ENCODE peak calls at places on chromosomes 5 and 9, in eight cellular contexts. One of them, this sample, is unnamed.

GRCh38 chr5:78591227-78591626 is 57.3 kb downstream of the LHFPL2 start:
- DNase-seq in iPS-NIHi11: no peak
- DNase-seq in heart left ventricle: no peak
- DNase-seq in head of caudate nucleus: no peak
- DNase-seq in substantia nigra: no peak
- DNase-seq in Calu3: no peak
- DNase-seq in AG09319: peak; percentile 58
- DNase-seq in stimulated activated CD4-positive, alpha-beta T cell treated with anti-CD3 and anti-CD28 coated beads, Interleukin-1b, Interleukin-23, amount 100 ng/mL, for 24 hours: no peak
- DNase-seq in this sample: peak; percentile 29

GRCh38 chr5:195401-196160 is 4.3 kb downstream of the LRRC14B start:
- DNase-seq in substantia nigra: no peak
- DNase-seq in stimulated activated CD4-positive, alpha-beta T cell treated with anti-CD3 and anti-CD28 coated beads, Interleukin-1b, Interleukin-23, amount 100 ng/mL, for 24 hours: no peak
- DNase-seq in iPS-NIHi11: peak; percentile 67
- DNase-seq in Calu3: no peak
- DNase-seq in AG09319: no peak
- DNase-seq in head of caudate nucleus: no peak
- DNase-seq in heart left ventricle: no peak
- DNase-seq in this sample: no peak

GRCh38 chr5:3389471-3390026 is 206.1 kb upstream of the IRX1 start:
- DNase-seq in AG09319: no peak
- DNase-seq in heart left ventricle: no peak
- DNase-seq in Calu3: no peak
- DNase-seq in head of caudate nucleus: no peak
- DNase-seq in iPS-NIHi11: no peak
- DNase-seq in stimulated activated CD4-positive, alpha-beta T cell treated with anti-CD3 and anti-CD28 coated beads, Interleukin-1b, Interleukin-23, amount 100 ng/mL, for 24 hours: no peak
- DNase-seq in substantia nigra: no peak
- DNase-seq in this sample: no peak

GRCh38 chr5:126544087-126544740 is 50.8 kb downstream of the ALDH7A1 start:
- DNase-seq in iPS-NIHi11: peak; percentile 54
- DNase-seq in Calu3: peak; percentile 58
- DNase-seq in head of caudate nucleus: no peak
- DNase-seq in substantia nigra: no peak
- DNase-seq in stimulated activated CD4-positive, alpha-beta T cell treated with anti-CD3 and anti-CD28 coated beads, Interleukin-1b, Interleukin-23, amount 100 ng/mL, for 24 hours: no peak
- DNase-seq in heart left ventricle: no peak
- DNase-seq in AG09319: no peak
- DNase-seq in this sample: peak; percentile 51

GRCh38 chr5:67377651-67378050 is 181.1 kb upstream of the CD180 start:
- DNase-seq in AG09319: no peak
- DNase-seq in stimulated activated CD4-positive, alpha-beta T cell treated with anti-CD3 and anti-CD28 coated beads, Interleukin-1b, Interleukin-23, amount 100 ng/mL, for 24 hours: no peak
- DNase-seq in head of caudate nucleus: peak; percentile 22
- DNase-seq in heart left ventricle: no peak
- DNase-seq in iPS-NIHi11: no peak
- DNase-seq in substantia nigra: no peak
- DNase-seq in Calu3: no peak
- DNase-seq in this sample: no peak

GRCh38 chr9:14627513-14627912 is 65.7 kb downstream of the ZDHHC21 start:
- DNase-seq in head of caudate nucleus: no peak
- DNase-seq in AG09319: no peak
- DNase-seq in heart left ventricle: no peak
- DNase-seq in stimulated activated CD4-positive, alpha-beta T cell treated with anti-CD3 and anti-CD28 coated beads, Interleukin-1b, Interleukin-23, amount 100 ng/mL, for 24 hours: no peak
- DNase-seq in Calu3: no peak
- DNase-seq in substantia nigra: no peak
- DNase-seq in iPS-NIHi11: no peak
- DNase-seq in this sample: no peak

GRCh38 chr5:106759581-106759980 is 911.2 kb downstream of the EFNA5 start:
- DNase-seq in iPS-NIHi11: no peak
- DNase-seq in head of caudate nucleus: no peak
- DNase-seq in AG09319: no peak
- DNase-seq in stimulated activated CD4-positive, alpha-beta T cell treated with anti-CD3 and anti-CD28 coated beads, Interleukin-1b, Interleukin-23, amount 100 ng/mL, for 24 hours: no peak
- DNase-seq in substantia nigra: no peak
- DNase-seq in heart left ventricle: no peak
- DNase-seq in Calu3: peak; percentile 67
- DNase-seq in this sample: no peak

GRCh38 chr5:103461223-103461622 is 101.4 kb downstream of the NUDT12 start:
- DNase-seq in Calu3: no peak
- DNase-seq in heart left ventricle: no peak
- DNase-seq in iPS-NIHi11: no peak
- DNase-seq in head of caudate nucleus: no peak
- DNase-seq in substantia nigra: no peak
- DNase-seq in stimulated activated CD4-positive, alpha-beta T cell treated with anti-CD3 and anti-CD28 coated beads, Interleukin-1b, Interleukin-23, amount 100 ng/mL, for 24 hours: no peak
- DNase-seq in AG09319: no peak
- DNase-seq in this sample: no peak

GRCh38 chr9:125525846-125526619 is 181.0 kb downstream of the MAPKAP1 start:
- DNase-seq in iPS-NIHi11: no peak
- DNase-seq in head of caudate nucleus: no peak
- DNase-seq in Calu3: no peak
- DNase-seq in stimulated activated CD4-positive, alpha-beta T cell treated with anti-CD3 and anti-CD28 coated beads, Interleukin-1b, Interleukin-23, amount 100 ng/mL, for 24 hours: no peak
- DNase-seq in AG09319: no peak
- DNase-seq in substantia nigra: no peak
- DNase-seq in heart left ventricle: peak; percentile 72
- DNase-seq in this sample: no peak

GRCh38 chr9:123016631-123017030 is 16.8 kb upstream of the GPR21 start:
- DNase-seq in AG09319: no peak
- DNase-seq in stimulated activated CD4-positive, alpha-beta T cell treated with anti-CD3 and anti-CD28 coated beads, Interleukin-1b, Interleukin-23, amount 100 ng/mL, for 24 hours: no peak
- DNase-seq in substantia nigra: no peak
- DNase-seq in heart left ventricle: no peak
- DNase-seq in head of caudate nucleus: no peak
- DNase-seq in Calu3: no peak
- DNase-seq in iPS-NIHi11: no peak
- DNase-seq in this sample: no peak

GRCh38 chr5:9774472-9775079 is 144.4 kb upstream of the TAS2R1 start:
- DNase-seq in stimulated activated CD4-positive, alpha-beta T cell treated with anti-CD3 and anti-CD28 coated beads, Interleukin-1b, Interleukin-23, amount 100 ng/mL, for 24 hours: no peak
- DNase-seq in AG09319: no peak
- DNase-seq in head of caudate nucleus: no peak
- DNase-seq in heart left ventricle: no peak
- DNase-seq in substantia nigra: no peak
- DNase-seq in Calu3: peak; percentile 6
- DNase-seq in iPS-NIHi11: no peak
- DNase-seq in this sample: no peak

GRCh38 chr9:99181206-99181605 is 40.5 kb downstream of the ALG2 start:
- DNase-seq in stimulated activated CD4-positive, alpha-beta T cell treated with anti-CD3 and anti-CD28 coated beads, Interleukin-1b, Interleukin-23, amount 100 ng/mL, for 24 hours: no peak
- DNase-seq in substantia nigra: no peak
- DNase-seq in AG09319: no peak
- DNase-seq in head of caudate nucleus: no peak
- DNase-seq in iPS-NIHi11: no peak
- DNase-seq in Calu3: no peak
- DNase-seq in heart left ventricle: no peak
- DNase-seq in this sample: no peak

GRCh38 chr9:124878518-124878917 is 16.6 kb downstream of the ARPC5L start:
- DNase-seq in head of caudate nucleus: no peak
- DNase-seq in iPS-NIHi11: no peak
- DNase-seq in AG09319: no peak
- DNase-seq in Calu3: no peak
- DNase-seq in substantia nigra: no peak
- DNase-seq in heart left ventricle: no peak
- DNase-seq in stimulated activated CD4-positive, alpha-beta T cell treated with anti-CD3 and anti-CD28 coated beads, Interleukin-1b, Interleukin-23, amount 100 ng/mL, for 24 hours: no peak
- DNase-seq in this sample: no peak

GRCh38 chr5:61089351-61089750 is 72.9 kb downstream of the SMIM15 start:
- DNase-seq in AG09319: no peak
- DNase-seq in iPS-NIHi11: no peak
- DNase-seq in stimulated activated CD4-positive, alpha-beta T cell treated with anti-CD3 and anti-CD28 coated beads, Interleukin-1b, Interleukin-23, amount 100 ng/mL, for 24 hours: no peak
- DNase-seq in substantia nigra: no peak
- DNase-seq in heart left ventricle: no peak
- DNase-seq in head of caudate nucleus: no peak
- DNase-seq in Calu3: no peak
- DNase-seq in this sample: no peak

GRCh38 chr5:107271682-107272350 is 398.9 kb downstream of the EFNA5 start:
- DNase-seq in stimulated activated CD4-positive, alpha-beta T cell treated with anti-CD3 and anti-CD28 coated beads, Interleukin-1b, Interleukin-23, amount 100 ng/mL, for 24 hours: no peak
- DNase-seq in heart left ventricle: no peak
- DNase-seq in Calu3: no peak
- DNase-seq in substantia nigra: no peak
- DNase-seq in head of caudate nucleus: no peak
- DNase-seq in iPS-NIHi11: no peak
- DNase-seq in AG09319: no peak
- DNase-seq in this sample: no peak

GRCh38 chr9:75186767-75187380 is 98.6 kb downstream of the OSTF1 start:
- DNase-seq in heart left ventricle: no peak
- DNase-seq in substantia nigra: no peak
- DNase-seq in AG09319: no peak
- DNase-seq in stimulated activated CD4-positive, alpha-beta T cell treated with anti-CD3 and anti-CD28 coated beads, Interleukin-1b, Interleukin-23, amount 100 ng/mL, for 24 hours: no peak
- DNase-seq in Calu3: no peak
- DNase-seq in iPS-NIHi11: no peak
- DNase-seq in head of caudate nucleus: no peak
- DNase-seq in this sample: peak; percentile 17